ENCODE peak calls at places on chromosomes 13 and 19, in ten cellular contexts. One of them, this sample, is unnamed.

GRCh38 chr13:33582121-33582520 is 235.8 kb upstream of the RFC3 start:
- DNase-seq in T-cell: no peak
- DNase-seq in PC-9: no peak
- DNase-seq in GM12865: no peak
- DNase-seq in EL: no peak
- DNase-seq in left ventricle myocardium inferior: no peak
- DNase-seq in left lung: no peak
- DNase-seq in brain microvascular endothelial cell: no peak
- DNase-seq in activated CD4-positive, alpha-beta T cell treated with anti-CD3 and anti-CD28 coated beads, Interleukin-2, amount 10 ng/mL, durations not matched to agents 7 days and 5 days: no peak
- DNase-seq in IMR-90: no peak
- DNase-seq in this sample: no peak

GRCh38 chr13:110759710-110760109 is 46.2 kb downstream of the ING1 start:
- DNase-seq in T-cell: no peak
- DNase-seq in PC-9: no peak
- DNase-seq in GM12865: no peak
- DNase-seq in EL: peak
- DNase-seq in left ventricle myocardium inferior: no peak
- DNase-seq in left lung: no peak
- DNase-seq in brain microvascular endothelial cell: peak
- DNase-seq in activated CD4-positive, alpha-beta T cell treated with anti-CD3 and anti-CD28 coated beads, Interleukin-2, amount 10 ng/mL, durations not matched to agents 7 days and 5 days: no peak
- DNase-seq in IMR-90: peak
- DNase-seq in this sample: no peak

GRCh38 chr13:93963266-93964131 is 516.0 kb downstream of the DCT start:
- DNase-seq in T-cell: no peak
- DNase-seq in PC-9: no peak
- DNase-seq in GM12865: no peak
- DNase-seq in EL: peak
- DNase-seq in left ventricle myocardium inferior: no peak
- DNase-seq in left lung: no peak
- DNase-seq in brain microvascular endothelial cell: peak
- DNase-seq in activated CD4-positive, alpha-beta T cell treated with anti-CD3 and anti-CD28 coated beads, Interleukin-2, amount 10 ng/mL, durations not matched to agents 7 days and 5 days: no peak
- DNase-seq in IMR-90: peak
- DNase-seq in this sample: no peak

GRCh38 chr13:103187621-103188020 is 121.4 kb upstream of the SLC10A2 start:
- DNase-seq in T-cell: no peak
- DNase-seq in PC-9: no peak
- DNase-seq in GM12865: no peak
- DNase-seq in EL: no peak
- DNase-seq in left ventricle myocardium inferior: no peak
- DNase-seq in left lung: no peak
- DNase-seq in brain microvascular endothelial cell: no peak
- DNase-seq in activated CD4-positive, alpha-beta T cell treated with anti-CD3 and anti-CD28 coated beads, Interleukin-2, amount 10 ng/mL, durations not matched to agents 7 days and 5 days: no peak
- DNase-seq in IMR-90: no peak
- DNase-seq in this sample: no peak

GRCh38 chr19:4373601-4374441 is 26.5 kb downstream of the SH3GL1 start:
- DNase-seq in T-cell: no peak
- DNase-seq in PC-9: no peak
- DNase-seq in GM12865: peak
- DNase-seq in EL: no peak
- DNase-seq in left ventricle myocardium inferior: peak
- DNase-seq in left lung: peak
- DNase-seq in brain microvascular endothelial cell: no peak
- DNase-seq in activated CD4-positive, alpha-beta T cell treated with anti-CD3 and anti-CD28 coated beads, Interleukin-2, amount 10 ng/mL, durations not matched to agents 7 days and 5 days: no peak
- DNase-seq in IMR-90: peak
- DNase-seq in this sample: peak

GRCh38 chr13:45439000-45439399 is 20.8 kb upstream of the SLC25A30 start:
- DNase-seq in T-cell: no peak
- DNase-seq in PC-9: no peak
- DNase-seq in GM12865: peak
- DNase-seq in EL: no peak
- DNase-seq in left ventricle myocardium inferior: no peak
- DNase-seq in left lung: no peak
- DNase-seq in brain microvascular endothelial cell: no peak
- DNase-seq in activated CD4-positive, alpha-beta T cell treated with anti-CD3 and anti-CD28 coated beads, Interleukin-2, amount 10 ng/mL, durations not matched to agents 7 days and 5 days: no peak
- DNase-seq in IMR-90: no peak
- DNase-seq in this sample: no peak

GRCh38 chr19:32555786-32556185 is 25.2 kb upstream of the PDCD5 start:
- DNase-seq in T-cell: no peak
- DNase-seq in PC-9: no peak
- DNase-seq in GM12865: no peak
- DNase-seq in EL: no peak
- DNase-seq in left ventricle myocardium inferior: no peak
- DNase-seq in left lung: no peak
- DNase-seq in brain microvascular endothelial cell: no peak
- DNase-seq in activated CD4-positive, alpha-beta T cell treated with anti-CD3 and anti-CD28 coated beads, Interleukin-2, amount 10 ng/mL, durations not matched to agents 7 days and 5 days: no peak
- DNase-seq in IMR-90: no peak
- DNase-seq in this sample: no peak

GRCh38 chr19:23770672-23771250 is 12.1 kb upstream of the ZNF681 start:
- DNase-seq in T-cell: no peak
- DNase-seq in PC-9: no peak
- DNase-seq in GM12865: no peak
- DNase-seq in EL: no peak
- DNase-seq in left ventricle myocardium inferior: no peak
- DNase-seq in left lung: no peak
- DNase-seq in brain microvascular endothelial cell: no peak
- DNase-seq in activated CD4-positive, alpha-beta T cell treated with anti-CD3 and anti-CD28 coated beads, Interleukin-2, amount 10 ng/mL, durations not matched to agents 7 days and 5 days: no peak
- DNase-seq in IMR-90: no peak
- DNase-seq in this sample: no peak

GRCh38 chr19:45968626-45969025 is 5.0 kb downstream of the NOVA2 start:
- DNase-seq in T-cell: no peak
- DNase-seq in PC-9: no peak
- DNase-seq in GM12865: no peak
- DNase-seq in EL: no peak
- DNase-seq in left ventricle myocardium inferior: no peak
- DNase-seq in left lung: no peak
- DNase-seq in brain microvascular endothelial cell: no peak
- DNase-seq in activated CD4-positive, alpha-beta T cell treated with anti-CD3 and anti-CD28 coated beads, Interleukin-2, amount 10 ng/mL, durations not matched to agents 7 days and 5 days: no peak
- DNase-seq in IMR-90: no peak
- DNase-seq in this sample: no peak

GRCh38 chr13:19586904-19587634 is 25.7 kb upstream of the TPTE2 start:
- DNase-seq in T-cell: peak
- DNase-seq in PC-9: no peak
- DNase-seq in GM12865: peak
- DNase-seq in EL: peak
- DNase-seq in left ventricle myocardium inferior: no peak
- DNase-seq in left lung: peak
- DNase-seq in brain microvascular endothelial cell: no peak
- DNase-seq in activated CD4-positive, alpha-beta T cell treated with anti-CD3 and anti-CD28 coated beads, Interleukin-2, amount 10 ng/mL, durations not matched to agents 7 days and 5 days: peak
- DNase-seq in IMR-90: peak
- DNase-seq in this sample: no peak

This sample was measured in heart right ventricle.